ENCODE peak calls at places on chromosomes 16 and 17, in ten cellular contexts. L, W, A, Z, V, C, X, D, U and I are unnamed samples.

GRCh38 chr16:71338193-71338592 is 20.3 kb upstream of the CALB2 start:
- ATAC-seq in L (no peak), W (no peak), A (no peak), Z (no peak), V (no peak), C (no peak), X (peak), D (no peak), U (no peak), I (no peak)

GRCh38 chr17:7323731-7324437 is 5.3 kb downstream of the NEURL4 start:
- ATAC-seq in L (peak), W (no peak), A (peak), Z (peak), V (peak), C (peak), X (peak), D (peak), U (peak), I (peak)

GRCh38 chr17:74945543-74945942 is 9.8 kb downstream of the OTOP3 start:
- ATAC-seq in L (no peak), W (no peak), A (no peak), Z (no peak), V (no peak), C (no peak), X (no peak), D (no peak), U (peak), I (no peak)

GRCh38 chr17:64073771-64074703 is 53.6 kb upstream of the ICAM2 start:
- ATAC-seq in L (peak), W (no peak), A (no peak), Z (no peak), V (no peak), C (peak), X (peak), D (peak), U (peak), I (peak)

GRCh38 chr16:89442990-89443726 is 47.2 kb downstream of the ANKRD11 start:
- ATAC-seq in L (peak), W (no peak), A (no peak), Z (no peak), V (no peak), C (peak), X (peak), D (peak), U (no peak), I (peak)

GRCh38 chr16:17448640-17449638 is 21.8 kb downstream of the XYLT1 start:
- ATAC-seq in L (peak), W (peak), A (peak), Z (peak), V (no peak), C (peak), X (no peak), D (peak), U (peak), I (peak)

GRCh38 chr17:67164298-67164697 is 80.7 kb downstream of the HELZ start:
- ATAC-seq in L (no peak), W (no peak), A (no peak), Z (no peak), V (no peak), C (no peak), X (no peak), D (no peak), U (no peak), I (no peak)

GRCh38 chr17:142102-142661 is 4.8 kb downstream of the SCGB1C2 start:
- ATAC-seq in L (no peak), W (no peak), A (no peak), Z (no peak), V (no peak), C (no peak), X (peak), D (no peak), U (no peak), I (no peak)

GRCh38 chr16:30380801-30381208 is 1.6 kb downstream of the SEPTIN1 start:
- ATAC-seq in L (no peak), W (no peak), A (no peak), Z (no peak), V (no peak), C (no peak), X (no peak), D (no peak), U (no peak), I (no peak)

GRCh38 chr17:65914784-65915342 is 277.1 kb downstream of the CEP112 start:
- ATAC-seq in L (no peak), W (no peak), A (peak), Z (no peak), V (no peak), C (no peak), X (no peak), D (no peak), U (peak), I (no peak)

GRCh38 chr16:4136229-4136813 is 20.1 kb upstream of the ADCY9 start:
- ATAC-seq in L (no peak), W (no peak), A (no peak), Z (no peak), V (no peak), C (no peak), X (peak), D (no peak), U (no peak), I (no peak)

GRCh38 chr17:29180051-29180787 is at the start of gene MYO18A:
- ATAC-seq in L (peak), W (peak), A (peak), Z (peak), V (peak), C (peak), X (peak), D (peak), U (peak), I (peak)

GRCh38 chr16:84617631-84618427 is at the start of gene COTL1:
- ATAC-seq in L (peak), W (peak), A (peak), Z (peak), V (peak), C (peak), X (peak), D (peak), U (peak), I (peak)

GRCh38 chr16:73192227-73192894 is 144.4 kb upstream of the ZFHX3 start:
- ATAC-seq in L (peak), W (no peak), A (no peak), Z (no peak), V (no peak), C (no peak), X (no peak), D (no peak), U (no peak), I (no peak)

GRCh38 chr17:81090361-81091133 is 55.6 kb downstream of the BAIAP2 start:
- ATAC-seq in L (no peak), W (no peak), A (no peak), Z (no peak), V (no peak), C (no peak), X (no peak), D (peak), U (peak), I (peak)

GRCh38 chr17:36937961-36938565 is 788 bp downstream of the LHX1 start:
- ATAC-seq in L (no peak), W (no peak), A (no peak), Z (no peak), V (no peak), C (no peak), X (no peak), D (no peak), U (peak), I (no peak)

GRCh38 chr16:20369452-20370054 is 17.0 kb upstream of the UMOD start:
- ATAC-seq in L (no peak), W (no peak), A (no peak), Z (no peak), V (no peak), C (no peak), X (no peak), D (no peak), U (no peak), I (no peak)

GRCh38 chr16:80971814-80972213 is 34.9 kb downstream of the CMC2 start:
- ATAC-seq in L (no peak), W (no peak), A (no peak), Z (peak), V (peak), C (no peak), X (no peak), D (no peak), U (no peak), I (no peak)

GRCh38 chr17:20896153-20896649 is 146.6 kb downstream of the USP22 start:
- ATAC-seq in L (peak), W (peak), A (no peak), Z (no peak), V (no peak), C (peak), X (peak), D (peak), U (peak), I (peak)

GRCh38 chr17:80675451-80676095 is 130.9 kb downstream of the RPTOR start:
- ATAC-seq in L (no peak), W (no peak), A (no peak), Z (no peak), V (no peak), C (no peak), X (no peak), D (peak), U (no peak), I (no peak)

GRCh38 chr17:47267354-47267828 is 13.8 kb downstream of the ITGB3 start:
- ATAC-seq in L (no peak), W (no peak), A (no peak), Z (no peak), V (no peak), C (no peak), X (peak), D (no peak), U (no peak), I (no peak)

GRCh38 chr17:4856937-4857314 is 23.8 kb downstream of the MINK1 start:
- ATAC-seq in L (no peak), W (no peak), A (no peak), Z (no peak), V (no peak), C (no peak), X (peak), D (no peak), U (no peak), I (no peak)

GRCh38 chr17:63950940-63951907 is 19.1 kb upstream of the CD79B start:
- ATAC-seq in L (no peak), W (no peak), A (no peak), Z (no peak), V (no peak), C (no peak), X (peak), D (no peak), U (peak), I (no peak)

GRCh38 chr16:85187447-85187846 is 75.2 kb upstream of the CIBAR2 start:
- ATAC-seq in L (peak), W (no peak), A (no peak), Z (no peak), V (no peak), C (no peak), X (no peak), D (no peak), U (no peak), I (peak)

GRCh38 chr17:79038545-79039135 is 14.7 kb downstream of the C1QTNF1 start:
- ATAC-seq in L (peak), W (no peak), A (no peak), Z (no peak), V (no peak), C (peak), X (peak), D (peak), U (peak), I (peak)

GRCh38 chr16:67943619-67944503 is at the start of gene LCAT:
- ATAC-seq in L (peak), W (no peak), A (no peak), Z (no peak), V (no peak), C (peak), X (no peak), D (peak), U (no peak), I (peak)

GRCh38 chr16:23369416-23369815 is 67.3 kb downstream of the SCNN1B start:
- ATAC-seq in L (no peak), W (no peak), A (no peak), Z (no peak), V (no peak), C (no peak), X (no peak), D (no peak), U (no peak), I (no peak)

GRCh38 chr17:7019839-7020519 is 2.9 kb upstream of the BCL6B start:
- ATAC-seq in L (no peak), W (no peak), A (no peak), Z (no peak), V (no peak), C (no peak), X (peak), D (peak), U (no peak), I (no peak)

GRCh38 chr17:75542728-75543336 is 17.3 kb downstream of the LLGL2 start:
- ATAC-seq in L (no peak), W (no peak), A (no peak), Z (no peak), V (no peak), C (no peak), X (no peak), D (no peak), U (no peak), I (no peak)

GRCh38 chr16:25148568-25149215 is 37.1 kb downstream of the LCMT1 start:
- ATAC-seq in L (no peak), W (no peak), A (no peak), Z (no peak), V (no peak), C (no peak), X (no peak), D (no peak), U (no peak), I (no peak)

GRCh38 chr16:77905356-77905920 is 116.9 kb upstream of the CLEC3A start:
- ATAC-seq in L (no peak), W (no peak), A (no peak), Z (no peak), V (no peak), C (no peak), X (peak), D (no peak), U (no peak), I (no peak)

GRCh38 chr16:88534731-88535141 is 35.5 kb upstream of the ZC3H18 start:
- ATAC-seq in L (no peak), W (peak), A (peak), Z (peak), V (no peak), C (peak), X (peak), D (no peak), U (peak), I (peak)

GRCh38 chr16:10253344-10253855 is 71.2 kb upstream of the GRIN2A start:
- ATAC-seq in L (no peak), W (no peak), A (no peak), Z (no peak), V (no peak), C (no peak), X (no peak), D (no peak), U (no peak), I (no peak)

GRCh38 chr17:726331-726919 is 6.0 kb upstream of the TLCD3A start:
- ATAC-seq in L (no peak), W (no peak), A (no peak), Z (no peak), V (no peak), C (no peak), X (no peak), D (no peak), U (no peak), I (no peak)